ENCODE peak calls at places on chromosomes 13 and 19, in nine cellular contexts. One of them, this sample, is unnamed.

GRCh38 chr19:8194528-8195275 is 14.5 kb upstream of the CERS4 start:
- DNase-seq in CD8-positive, alpha-beta memory T cell: peak
- DNase-seq in AG08395: no peak
- DNase-seq in NCI-H2107: no peak
- DNase-seq in NT2/D1: no peak
- DNase-seq in SK-N-SH: no peak
- DNase-seq in left ventricle myocardium inferior: no peak
- DNase-seq in GM12892: no peak
- DNase-seq in activated CD4-positive, CD25-positive, alpha-beta regulatory T cell treated with anti-CD3 and anti-CD28 coated beads, Interleukin-2, amount 50 U/mL, for 16 hours: no peak
- DNase-seq in this sample: peak

GRCh38 chr13:101917475-101917810 is 465.0 kb downstream of the ITGBL1 start:
- DNase-seq in CD8-positive, alpha-beta memory T cell: no peak
- DNase-seq in AG08395: no peak
- DNase-seq in NCI-H2107: no peak
- DNase-seq in NT2/D1: no peak
- DNase-seq in SK-N-SH: peak
- DNase-seq in left ventricle myocardium inferior: no peak
- DNase-seq in GM12892: no peak
- DNase-seq in activated CD4-positive, CD25-positive, alpha-beta regulatory T cell treated with anti-CD3 and anti-CD28 coated beads, Interleukin-2, amount 50 U/mL, for 16 hours: no peak
- DNase-seq in this sample: no peak

GRCh38 chr19:1410136-1410786 is 2.9 kb downstream of the DAZAP1 start:
- DNase-seq in CD8-positive, alpha-beta memory T cell: no peak
- DNase-seq in AG08395: no peak
- DNase-seq in NCI-H2107: no peak
- DNase-seq in NT2/D1: no peak
- DNase-seq in SK-N-SH: no peak
- DNase-seq in left ventricle myocardium inferior: no peak
- DNase-seq in GM12892: no peak
- DNase-seq in activated CD4-positive, CD25-positive, alpha-beta regulatory T cell treated with anti-CD3 and anti-CD28 coated beads, Interleukin-2, amount 50 U/mL, for 16 hours: no peak
- DNase-seq in this sample: no peak

GRCh38 chr19:16361254-16361653 is 36.6 kb downstream of the KLF2 start:
- DNase-seq in CD8-positive, alpha-beta memory T cell: no peak
- DNase-seq in AG08395: no peak
- DNase-seq in NCI-H2107: no peak
- DNase-seq in NT2/D1: no peak
- DNase-seq in SK-N-SH: no peak
- DNase-seq in left ventricle myocardium inferior: no peak
- DNase-seq in GM12892: no peak
- DNase-seq in activated CD4-positive, CD25-positive, alpha-beta regulatory T cell treated with anti-CD3 and anti-CD28 coated beads, Interleukin-2, amount 50 U/mL, for 16 hours: no peak
- DNase-seq in this sample: no peak

GRCh38 chr13:27403252-27403678 is 21.2 kb upstream of the GTF3A start:
- DNase-seq in CD8-positive, alpha-beta memory T cell: no peak
- DNase-seq in AG08395: peak
- DNase-seq in NCI-H2107: no peak
- DNase-seq in NT2/D1: no peak
- DNase-seq in SK-N-SH: no peak
- DNase-seq in left ventricle myocardium inferior: no peak
- DNase-seq in GM12892: no peak
- DNase-seq in activated CD4-positive, CD25-positive, alpha-beta regulatory T cell treated with anti-CD3 and anti-CD28 coated beads, Interleukin-2, amount 50 U/mL, for 16 hours: no peak
- DNase-seq in this sample: no peak

GRCh38 chr13:93409001-93409400 is 182.4 kb downstream of the GPC6 start:
- DNase-seq in CD8-positive, alpha-beta memory T cell: no peak
- DNase-seq in AG08395: no peak
- DNase-seq in NCI-H2107: no peak
- DNase-seq in NT2/D1: no peak
- DNase-seq in SK-N-SH: no peak
- DNase-seq in left ventricle myocardium inferior: no peak
- DNase-seq in GM12892: no peak
- DNase-seq in activated CD4-positive, CD25-positive, alpha-beta regulatory T cell treated with anti-CD3 and anti-CD28 coated beads, Interleukin-2, amount 50 U/mL, for 16 hours: no peak
- DNase-seq in this sample: no peak

GRCh38 chr19:44608391-44608821 is 5.0 kb upstream of the IGSF23 start:
- DNase-seq in CD8-positive, alpha-beta memory T cell: no peak
- DNase-seq in AG08395: no peak
- DNase-seq in NCI-H2107: no peak
- DNase-seq in NT2/D1: no peak
- DNase-seq in SK-N-SH: no peak
- DNase-seq in left ventricle myocardium inferior: no peak
- DNase-seq in GM12892: no peak
- DNase-seq in activated CD4-positive, CD25-positive, alpha-beta regulatory T cell treated with anti-CD3 and anti-CD28 coated beads, Interleukin-2, amount 50 U/mL, for 16 hours: no peak
- DNase-seq in this sample: no peak

GRCh38 chr13:50993908-50994307 is 84.3 kb downstream of the RNASEH2B start:
- DNase-seq in CD8-positive, alpha-beta memory T cell: no peak
- DNase-seq in AG08395: peak
- DNase-seq in NCI-H2107: no peak
- DNase-seq in NT2/D1: no peak
- DNase-seq in SK-N-SH: no peak
- DNase-seq in left ventricle myocardium inferior: no peak
- DNase-seq in GM12892: no peak
- DNase-seq in activated CD4-positive, CD25-positive, alpha-beta regulatory T cell treated with anti-CD3 and anti-CD28 coated beads, Interleukin-2, amount 50 U/mL, for 16 hours: no peak
- DNase-seq in this sample: no peak

GRCh38 chr19:2488942-2489731 is 13.2 kb downstream of the GADD45B start:
- DNase-seq in CD8-positive, alpha-beta memory T cell: no peak
- DNase-seq in AG08395: peak
- DNase-seq in NCI-H2107: no peak
- DNase-seq in NT2/D1: no peak
- DNase-seq in SK-N-SH: peak
- DNase-seq in left ventricle myocardium inferior: peak
- DNase-seq in GM12892: peak
- DNase-seq in activated CD4-positive, CD25-positive, alpha-beta regulatory T cell treated with anti-CD3 and anti-CD28 coated beads, Interleukin-2, amount 50 U/mL, for 16 hours: no peak
- DNase-seq in this sample: no peak

GRCh38 chr13:80571346-80572307 is 230.7 kb upstream of the SPRY2 start:
- DNase-seq in CD8-positive, alpha-beta memory T cell: no peak
- DNase-seq in AG08395: no peak
- DNase-seq in NCI-H2107: no peak
- DNase-seq in NT2/D1: no peak
- DNase-seq in SK-N-SH: peak
- DNase-seq in left ventricle myocardium inferior: no peak
- DNase-seq in GM12892: no peak
- DNase-seq in activated CD4-positive, CD25-positive, alpha-beta regulatory T cell treated with anti-CD3 and anti-CD28 coated beads, Interleukin-2, amount 50 U/mL, for 16 hours: no peak
- DNase-seq in this sample: no peak

GRCh38 chr13:97243915-97244820 is 22.0 kb downstream of the MBNL2 start:
- DNase-seq in CD8-positive, alpha-beta memory T cell: no peak
- DNase-seq in AG08395: no peak
- DNase-seq in NCI-H2107: no peak
- DNase-seq in NT2/D1: no peak
- DNase-seq in SK-N-SH: no peak
- DNase-seq in left ventricle myocardium inferior: no peak
- DNase-seq in GM12892: no peak
- DNase-seq in activated CD4-positive, CD25-positive, alpha-beta regulatory T cell treated with anti-CD3 and anti-CD28 coated beads, Interleukin-2, amount 50 U/mL, for 16 hours: no peak
- DNase-seq in this sample: no peak

This sample was measured in T-helper 2 cell.